ENCODE peak calls at places on chromosomes 6 and 20, in seven cellular contexts. R is vagina; U is astrocyte of the spinal cord; Z is fibroblast of lung; P is CD8-positive, alpha-beta T cell; Y is transverse colon; F is heart left ventricle. D is an unnamed sample.

GRCh38 chr6:150238294-150238693 is 95.5 kb downstream of the PPP1R14C start:
- DNase-seq in R (no peak), U (no peak), Z (no peak), P (no peak), Y (no peak), F (peak; percentile 81), D (peak; percentile 71)

GRCh38 chr6:115914098-115914497 is 146.6 kb downstream of the FRK start:
- DNase-seq in R (no peak), U (no peak), Z (no peak), P (no peak), Y (no peak), F (no peak), D (no peak)

GRCh38 chr6:34189806-34190503 is 44.1 kb upstream of the GRM4 start:
- DNase-seq in R (no peak), U (no peak), Z (no peak), P (peak; percentile 46), Y (peak; percentile 34), F (no peak), D (peak; percentile 66)

GRCh38 chr6:89353702-89354392 is 1.3 kb upstream of the UBE2J1 start:
- DNase-seq in R (no peak), U (no peak), Z (no peak), P (no peak), Y (no peak), F (no peak), D (no peak)

GRCh38 chr20:58048096-58048702 is 180.3 kb downstream of the ANKRD60 start:
- DNase-seq in R (no peak), U (peak; percentile 62), Z (peak; percentile 58), P (no peak), Y (no peak), F (no peak), D (no peak)

GRCh38 chr20:20780127-20780822 is 67.8 kb upstream of the RALGAPA2 start:
- DNase-seq in R (no peak), U (no peak), Z (no peak), P (no peak), Y (peak; percentile 77), F (peak; percentile 85), D (peak; percentile 93)

GRCh38 chr20:2151805-2152727 is 50.4 kb downstream of the STK35 start:
- DNase-seq in R (no peak), U (peak; percentile 36), Z (peak; percentile 74), P (no peak), Y (no peak), F (no peak), D (no peak)

GRCh38 chr6:12238191-12238590 is 52.0 kb upstream of the EDN1 start:
- DNase-seq in R (no peak), U (no peak), Z (no peak), P (no peak), Y (no peak), F (no peak), D (no peak)

GRCh38 chr6:73525546-73526330 is 4.9 kb upstream of the EEF1A1 start:
- DNase-seq in R (no peak), U (no peak), Z (no peak), P (no peak), Y (no peak), F (no peak), D (no peak)

GRCh38 chr20:45461225-45461624 is 8.3 kb upstream of the WFDC2 start:
- DNase-seq in R (no peak), U (no peak), Z (no peak), P (no peak), Y (no peak), F (no peak), D (no peak)

GRCh38 chr6:148231572-148231971 is 111.1 kb upstream of the SASH1 start:
- DNase-seq in R (no peak), U (peak; percentile 56), Z (peak; percentile 89), P (no peak), Y (no peak), F (no peak), D (no peak)

GRCh38 chr6:168265827-168266815 is 53.5 kb downstream of the DACT2 start:
- DNase-seq in R (no peak), U (no peak), Z (no peak), P (no peak), Y (no peak), F (no peak), D (no peak)

GRCh38 chr20:1478566-1478965 is 11.9 kb upstream of the NSFL1C start:
- DNase-seq in R (no peak), U (peak; percentile 36), Z (peak; percentile 69), P (no peak), Y (no peak), F (no peak), D (no peak)

GRCh38 chr20:12217382-12217781 is 299.7 kb downstream of the BTBD3 start:
- DNase-seq in R (no peak), U (no peak), Z (no peak), P (no peak), Y (no peak), F (no peak), D (no peak)

GRCh38 chr20:45011108-45011526 is 44.8 kb downstream of the STK4 start:
- DNase-seq in R (no peak), U (peak; percentile 80), Z (peak; percentile 84), P (peak; percentile 14), Y (peak; percentile 65), F (no peak), D (no peak)

GRCh38 chr6:26224940-26225847 is 138.0 kb downstream of the HFE start:
- DNase-seq in R (no peak), U (peak; percentile 96), Z (peak; percentile 96), P (no peak), Y (no peak), F (no peak), D (no peak)

GRCh38 chr6:138346302-138347195 is 31.2 kb upstream of the SMIM28 start:
- DNase-seq in R (no peak), U (peak; percentile 73), Z (peak; percentile 69), P (no peak), Y (no peak), F (no peak), D (no peak)

GRCh38 chr6:62013719-62014118 is 272.3 kb downstream of the KHDRBS2 start:
- DNase-seq in R (no peak), U (no peak), Z (no peak), P (no peak), Y (no peak), F (no peak), D (no peak)

GRCh38 chr6:121881974-121882667 is 446.7 kb downstream of the GJA1 start:
- DNase-seq in R (no peak), U (peak; percentile 88), Z (peak; percentile 90), P (no peak), Y (no peak), F (no peak), D (no peak)

GRCh38 chr6:21731411-21732031 is 138.0 kb downstream of the SOX4 start:
- DNase-seq in R (no peak), U (peak; percentile 77), Z (peak; percentile 86), P (no peak), Y (no peak), F (no peak), D (no peak)

GRCh38 chr6:14786455-14786854 is 459.4 kb upstream of the JARID2 start:
- DNase-seq in R (no peak), U (no peak), Z (no peak), P (no peak), Y (no peak), F (no peak), D (no peak)

GRCh38 chr20:34541264-34541901 is 17.1 kb upstream of the MAP1LC3A start:
- DNase-seq in R (no peak), U (no peak), Z (no peak), P (no peak), Y (no peak), F (peak; percentile 10), D (no peak)

GRCh38 chr6:7071405-7071804 is 36.4 kb upstream of the RREB1 start:
- DNase-seq in R (no peak), U (no peak), Z (no peak), P (no peak), Y (no peak), F (no peak), D (no peak)

GRCh38 chr6:31588871-31589650 is 3.0 kb downstream of the LST1 start:
- DNase-seq in R (no peak), U (no peak), Z (no peak), P (no peak), Y (no peak), F (no peak), D (no peak)
- H3K4me3 ChIP-seq in R (no peak overlapping the region), U (no peak overlapping the region), Z (no peak overlapping the region), P (no peak overlapping the region), Y (no peak overlapping the region), F (no peak overlapping the region), D (no peak overlapping the region)

DNA sequence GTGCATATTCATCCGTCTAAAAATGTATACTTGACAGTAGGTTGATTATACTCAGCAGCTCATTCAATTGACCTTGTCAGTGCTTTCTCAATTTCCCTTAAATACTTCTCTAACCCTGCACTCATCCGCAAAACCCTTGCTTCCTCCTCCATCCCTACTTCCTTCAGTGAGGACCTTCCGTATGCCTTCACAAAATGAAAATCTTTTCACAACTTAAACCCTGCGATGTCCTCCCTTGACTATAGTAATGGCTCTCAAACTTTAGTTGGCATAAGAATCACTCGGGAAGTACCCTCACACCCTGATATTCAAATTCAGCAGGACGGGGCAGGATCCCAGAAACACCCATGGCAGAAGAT is 5.2 kb downstream of the MBOAT1 start:
- DNase-seq in R (no peak), U (no peak), Z (no peak), P (no peak), Y (no peak), F (no peak), D (no peak)
- H3K4me3 ChIP-seq in R (no peak overlapping the region), U (no peak overlapping the region), Z (no peak overlapping the region), P (peak overlapping the region; percentile 3), Y (no peak overlapping the region), F (no peak overlapping the region), D (no peak overlapping the region)

GRCh38 chr6:41723936-41724637 is 11.3 kb downstream of the TFEB start:
- DNase-seq in R (no peak), U (no peak), Z (no peak), P (no peak), Y (peak; percentile 14), F (no peak), D (no peak)
- H3K4me3 ChIP-seq in R (no peak overlapping the region), U (no peak overlapping the region), Z (no peak overlapping the region), P (no peak overlapping the region), Y (no peak overlapping the region), F (no peak overlapping the region), D (peak overlapping the region; percentile 32)

GRCh38 chr6:36794704-36795065 is 44.6 kb downstream of the CPNE5 start:
- DNase-seq in R (no peak), U (no peak), Z (no peak), P (no peak), Y (no peak), F (no peak), D (no peak)

GRCh38 chr6:36798852-36799251 is 40.4 kb downstream of the CPNE5 start:
- DNase-seq in R (no peak), U (no peak), Z (no peak), P (no peak), Y (no peak), F (no peak), D (no peak)

GRCh38 chr6:36797055-36797454 is 42.2 kb downstream of the CPNE5 start:
- DNase-seq in R (no peak), U (no peak), Z (no peak), P (no peak), Y (no peak), F (no peak), D (no peak)

GRCh38 chr6:36800223-36801095 is 38.8 kb downstream of the CPNE5 start:
- DNase-seq in R (no peak), U (no peak), Z (no peak), P (no peak), Y (no peak), F (no peak), D (no peak)

DNA sequence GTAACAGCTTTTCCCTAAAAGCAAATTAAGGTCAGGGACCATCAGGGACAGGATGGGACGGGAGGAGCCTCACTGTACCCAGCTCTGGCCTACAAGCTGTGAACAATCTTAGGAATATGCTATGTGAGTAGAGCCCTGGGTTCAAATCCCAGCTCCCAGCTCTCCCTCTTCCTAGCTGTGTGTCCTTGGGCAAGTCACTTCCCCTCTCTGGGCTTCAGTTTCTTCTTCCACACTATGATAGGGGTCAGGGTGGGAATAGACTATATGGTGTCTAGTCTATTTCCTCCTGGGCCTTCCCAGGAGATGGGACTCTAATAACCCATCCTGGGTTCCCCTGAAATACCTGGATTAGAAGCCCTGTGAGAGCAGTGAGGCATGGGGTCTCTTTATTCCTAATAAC is 41.6 kb downstream of the CPNE5 start:
- DNase-seq in R (no peak), U (no peak), Z (no peak), P (no peak), Y (no peak), F (no peak), D (no peak)
- H3K4me3 ChIP-seq in R (no peak overlapping the region), U (no peak overlapping the region), Z (no peak overlapping the region), P (no peak overlapping the region), Y (no peak overlapping the region), F (no peak overlapping the region), D (no peak overlapping the region)